ENCODE peak calls at places on chromosomes 16 and 17, in ten cellular contexts. R is pancreas; K is left ventricle myocardium inferior; Y is posterior vena cava; Q is HEK293T; J is CD8-positive, alpha-beta memory T cell; Z is KG1; I is Calu3; G is WTC11; T is neuronal stem cell. M is an unnamed sample.

GRCh38 chr17:6913608-6914443 is 82.0 kb upstream of the ALOX12 start:
- DNase-seq in R (peak; percentile 20), K (peak; percentile 79), Y (peak; percentile 87), Q (peak; percentile 82), J (peak; percentile 60), Z (no peak), I (peak; percentile 61), G (peak; percentile 85), T (peak; percentile 30), M (peak; percentile 78)

GRCh38 chr16:11254913-11255736 is 879 bp downstream of the SOCS1 start:
- DNase-seq in R (peak; percentile 27), K (peak; percentile 33), Y (peak; percentile 85), Q (no peak), J (peak; percentile 47), Z (no peak), I (peak; percentile 25), G (no peak), T (peak; percentile 42), M (peak; percentile 44)

GRCh38 chr17:73335591-73336503 is 24.0 kb upstream of the CDC42EP4 start:
- DNase-seq in R (no peak), K (no peak), Y (peak; percentile 71), Q (no peak), J (no peak), Z (no peak), I (no peak), G (no peak), T (no peak), M (no peak)

GRCh38 chr16:46632778-46633733 is 11.9 kb upstream of the SHCBP1 start:
- DNase-seq in R (no peak), K (no peak), Y (no peak), Q (no peak), J (no peak), Z (no peak), I (no peak), G (peak; percentile 80), T (no peak), M (no peak)

GRCh38 chr17:16273499-16273898 is 56.5 kb downstream of the PIGL start:
- DNase-seq in R (no peak), K (no peak), Y (no peak), Q (no peak), J (no peak), Z (no peak), I (no peak), G (no peak), T (no peak), M (no peak)

GRCh38 chr16:82761236-82761635 is 134.5 kb downstream of the CDH13 start:
- DNase-seq in R (peak; percentile 11), K (peak; percentile 87), Y (peak; percentile 86), Q (no peak), J (no peak), Z (no peak), I (no peak), G (no peak), T (no peak), M (peak; percentile 36)

GRCh38 chr17:77708936-77709335 is 249.6 kb upstream of the TNRC6C start:
- DNase-seq in R (no peak), K (no peak), Y (no peak), Q (no peak), J (no peak), Z (no peak), I (no peak), G (no peak), T (no peak), M (no peak)

GRCh38 chr17:37744961-37745800 is at the start of gene HNF1B:
- DNase-seq in R (peak; percentile 78), K (no peak), Y (peak; percentile 68), Q (no peak), J (no peak), Z (no peak), I (peak; percentile 97), G (peak; percentile 60), T (no peak), M (no peak)

GRCh38 chr17:9389116-9389515 is 186.5 kb downstream of the STX8 start:
- DNase-seq in R (no peak), K (no peak), Y (no peak), Q (no peak), J (no peak), Z (no peak), I (peak; percentile 50), G (no peak), T (no peak), M (no peak)